ENCODE peak calls at places on chromosomes 13 and 19, in five cellular contexts. One of them, this sample, is unnamed.
A peak's percentile ranks its signal among the peaks of the same experiment; 100 is the strongest.

GRCh38 chr13:114071991-114072390 is 60.4 kb downstream of the RASA3 start:
- DNase-seq in body of pancreas: no peak
- DNase-seq in brain microvascular endothelial cell: no peak
- DNase-seq in stomach: no peak
- DNase-seq in heart right ventricle: no peak
- DNase-seq in this sample: no peak

GRCh38 chr19:41861098-41861768 is 1.2 kb downstream of the RPS19 start:
- DNase-seq in body of pancreas: no peak
- DNase-seq in brain microvascular endothelial cell: no peak
- DNase-seq in stomach: no peak
- DNase-seq in heart right ventricle: no peak
- DNase-seq in this sample: no peak

GRCh38 chr13:78022164-78022877 is 103.7 kb upstream of the EDNRB start:
- DNase-seq in body of pancreas: peak; percentile 51
- DNase-seq in brain microvascular endothelial cell: peak; percentile 70
- DNase-seq in stomach: peak; percentile 30
- DNase-seq in heart right ventricle: no peak
- DNase-seq in this sample: peak; percentile 12

GRCh38 chr19:39410620-39411005 is 1.9 kb upstream of the PLEKHG2 start:
- DNase-seq in body of pancreas: no peak
- DNase-seq in brain microvascular endothelial cell: no peak
- DNase-seq in stomach: no peak
- DNase-seq in heart right ventricle: no peak
- DNase-seq in this sample: no peak

GRCh38 chr13:74573654-74574053 is 439.4 kb upstream of the KLF12 start:
- DNase-seq in body of pancreas: no peak
- DNase-seq in brain microvascular endothelial cell: no peak
- DNase-seq in stomach: no peak
- DNase-seq in heart right ventricle: peak; percentile 11
- DNase-seq in this sample: no peak

GRCh38 chr13:76331948-76332712 is 554.1 kb downstream of the KCTD12 start:
- DNase-seq in body of pancreas: no peak
- DNase-seq in brain microvascular endothelial cell: peak; percentile 47
- DNase-seq in stomach: no peak
- DNase-seq in heart right ventricle: no peak
- DNase-seq in this sample: no peak

GRCh38 chr19:1997353-1998233 is 17.9 kb downstream of the BTBD2 start:
- DNase-seq in body of pancreas: no peak
- DNase-seq in brain microvascular endothelial cell: no peak
- DNase-seq in stomach: no peak
- DNase-seq in heart right ventricle: no peak
- DNase-seq in this sample: no peak

GRCh38 chr19:14135985-14136508 is 342 bp downstream of the ASF1B start:
- DNase-seq in body of pancreas: no peak
- DNase-seq in brain microvascular endothelial cell: no peak
- DNase-seq in stomach: no peak
- DNase-seq in heart right ventricle: no peak
- DNase-seq in this sample: no peak

GRCh38 chr13:76879211-76879875 is 6.9 kb downstream of the KCTD12 start:
- DNase-seq in body of pancreas: peak; percentile 76
- DNase-seq in brain microvascular endothelial cell: peak; percentile 85
- DNase-seq in stomach: peak; percentile 38
- DNase-seq in heart right ventricle: peak; percentile 60
- DNase-seq in this sample: no peak

GRCh38 chr13:32026619-32027018 is 5.0 kb upstream of the FRY start:
- DNase-seq in body of pancreas: no peak
- DNase-seq in brain microvascular endothelial cell: no peak
- DNase-seq in stomach: no peak
- DNase-seq in heart right ventricle: no peak
- DNase-seq in this sample: no peak

GRCh38 chr19:2578911-2579677 is 103.2 kb downstream of the GADD45B start:
- DNase-seq in body of pancreas: peak; percentile 91
- DNase-seq in brain microvascular endothelial cell: peak; percentile 90
- DNase-seq in stomach: peak; percentile 96
- DNase-seq in heart right ventricle: peak; percentile 92
- DNase-seq in this sample: no peak

DNA sequence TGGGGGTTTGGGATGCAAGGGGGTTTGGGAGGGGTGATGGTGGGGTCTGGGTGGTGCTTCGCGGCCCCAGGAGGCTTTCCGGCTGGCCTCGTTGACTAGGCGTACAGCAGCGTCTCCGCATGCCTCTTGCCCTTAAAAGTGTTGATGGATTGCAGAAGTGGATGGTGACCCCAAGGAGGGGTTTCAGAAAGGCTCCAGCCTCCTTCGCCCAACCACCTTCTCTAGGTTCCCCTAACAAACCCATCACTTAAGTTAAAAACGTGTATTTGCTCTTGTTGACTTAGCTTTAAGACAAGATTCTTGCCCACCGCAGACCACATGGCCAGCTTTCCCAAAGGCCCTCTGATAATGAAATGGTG is 8.1 kb upstream of the TSHZ3 start:
- DNase-seq in body of pancreas: no peak
- DNase-seq in brain microvascular endothelial cell: no peak
- DNase-seq in stomach: no peak
- DNase-seq in heart right ventricle: no peak
- DNase-seq in this sample: no peak
- TF ChIP-seq CTCF in body of pancreas: no peak
- TF ChIP-seq CTCF in brain microvascular endothelial cell: no peak
- TF ChIP-seq CTCF in stomach: no peak
- TF ChIP-seq CTCF in heart right ventricle: peak; percentile 34
- TF ChIP-seq CTCF in this sample: no peak

DNA sequence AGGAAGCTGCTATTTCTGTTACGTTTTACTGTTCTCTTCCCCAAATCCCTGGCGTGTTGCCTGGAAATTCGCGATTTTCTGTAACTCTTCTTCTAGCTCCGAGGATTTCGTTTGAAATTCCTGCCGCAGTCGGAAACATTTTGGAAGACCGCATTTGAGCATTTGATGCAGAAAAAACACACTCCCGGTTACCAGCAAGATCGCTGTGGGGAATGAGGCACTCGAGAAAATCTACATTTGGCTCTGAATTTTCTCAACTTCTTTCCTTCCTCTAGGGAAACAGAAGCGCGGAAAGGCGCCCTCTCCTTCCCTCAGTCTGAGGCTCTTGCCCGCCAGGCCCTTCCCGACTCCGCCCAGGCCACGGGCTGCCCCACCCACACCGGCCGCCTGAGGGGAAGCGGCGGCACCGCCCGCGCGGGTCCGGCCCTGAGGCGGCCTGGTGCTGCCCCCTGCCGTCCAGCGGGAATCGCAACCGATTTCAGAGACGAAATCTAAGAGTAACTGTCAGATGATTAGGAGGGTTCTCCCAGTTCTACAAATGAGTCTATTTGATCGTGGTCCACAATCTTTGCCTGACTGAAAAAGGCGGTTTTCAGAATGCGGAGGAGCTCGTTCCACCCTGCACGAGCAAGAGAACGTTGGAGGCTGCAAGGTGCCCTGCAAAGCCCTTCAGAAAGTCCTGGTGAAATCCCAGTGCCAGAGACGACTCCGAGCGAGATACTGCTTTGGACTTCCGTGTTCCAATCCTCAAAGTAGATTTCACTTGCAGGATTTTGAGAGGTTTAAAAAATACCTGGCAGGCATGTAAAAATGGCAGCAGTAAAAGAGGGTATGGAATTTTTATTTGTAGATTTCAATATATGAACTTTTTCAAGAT is 18.4 kb upstream of the TUBGCP3 start:
- DNase-seq in body of pancreas: peak; percentile 93
- DNase-seq in brain microvascular endothelial cell: peak; percentile 73
- DNase-seq in stomach: peak; percentile 95
- DNase-seq in heart right ventricle: peak; percentile 96
- DNase-seq in this sample: peak; percentile 34
- H3K4me3 ChIP-seq in body of pancreas: no peak overlapping the region
- H3K4me3 ChIP-seq in brain microvascular endothelial cell: peak overlapping the region; percentile 56
- H3K4me3 ChIP-seq in stomach: peak overlapping the region; percentile 50
- H3K4me3 ChIP-seq in heart right ventricle: peak overlapping the region; percentile 53
- H3K4me3 ChIP-seq in this sample: peak overlapping the region; percentile 41

GRCh38 chr13:46572758-46573384 is 19.9 kb downstream of the LRCH1 start:
- DNase-seq in body of pancreas: no peak
- DNase-seq in brain microvascular endothelial cell: no peak
- DNase-seq in stomach: no peak
- DNase-seq in heart right ventricle: no peak
- DNase-seq in this sample: no peak
- H3K27me3 ChIP-seq in body of pancreas: no peaks in the 10 kb centered on the region
- H3K27me3 ChIP-seq in brain microvascular endothelial cell: no peaks in the 10 kb centered on the region
- H3K27me3 ChIP-seq in stomach: no peaks in the 10 kb centered on the region
- H3K27me3 ChIP-seq in heart right ventricle: no peaks in the 10 kb centered on the region
- H3K27me3 ChIP-seq in this sample: no peaks in the 10 kb centered on the region

DNA sequence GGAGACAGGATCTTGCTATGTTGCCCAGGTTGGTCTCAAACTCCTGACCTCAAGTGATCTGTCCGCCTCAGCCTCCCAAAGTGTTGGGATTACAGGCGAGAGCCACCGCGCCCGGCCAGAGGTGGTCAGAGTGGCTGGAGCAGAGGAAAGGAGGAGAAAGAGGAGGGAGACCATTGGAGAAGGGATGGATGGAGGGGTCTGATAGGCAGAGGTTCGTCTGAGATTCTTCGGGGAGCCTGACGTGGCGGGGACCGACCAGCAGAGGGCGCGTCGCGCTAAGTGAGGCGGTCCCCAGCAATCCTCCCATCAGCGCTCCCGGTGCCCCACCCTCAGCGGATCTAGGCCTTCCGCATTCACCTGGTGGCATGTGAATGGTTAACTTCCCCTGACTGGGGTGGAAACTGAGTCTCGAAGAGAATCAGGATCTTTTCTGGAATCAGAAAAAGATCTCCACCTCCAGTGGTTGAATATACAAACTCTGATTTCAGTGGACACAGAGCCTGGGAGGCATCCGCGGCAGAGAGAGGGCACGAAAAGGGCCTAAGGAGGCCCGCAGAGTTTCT is 8.8 kb downstream of the GTPBP3 start:
- DNase-seq in body of pancreas: peak; percentile 66
- DNase-seq in brain microvascular endothelial cell: peak; percentile 64
- DNase-seq in stomach: peak; percentile 82
- DNase-seq in heart right ventricle: peak; percentile 81
- DNase-seq in this sample: no peak
- TF ChIP-seq CTCF in body of pancreas: peak; percentile 83
- TF ChIP-seq CTCF in brain microvascular endothelial cell: peak; percentile 95
- TF ChIP-seq CTCF in stomach: no peak
- TF ChIP-seq CTCF in heart right ventricle: peak; percentile 94
- TF ChIP-seq CTCF in this sample: peak; percentile 94

DNA sequence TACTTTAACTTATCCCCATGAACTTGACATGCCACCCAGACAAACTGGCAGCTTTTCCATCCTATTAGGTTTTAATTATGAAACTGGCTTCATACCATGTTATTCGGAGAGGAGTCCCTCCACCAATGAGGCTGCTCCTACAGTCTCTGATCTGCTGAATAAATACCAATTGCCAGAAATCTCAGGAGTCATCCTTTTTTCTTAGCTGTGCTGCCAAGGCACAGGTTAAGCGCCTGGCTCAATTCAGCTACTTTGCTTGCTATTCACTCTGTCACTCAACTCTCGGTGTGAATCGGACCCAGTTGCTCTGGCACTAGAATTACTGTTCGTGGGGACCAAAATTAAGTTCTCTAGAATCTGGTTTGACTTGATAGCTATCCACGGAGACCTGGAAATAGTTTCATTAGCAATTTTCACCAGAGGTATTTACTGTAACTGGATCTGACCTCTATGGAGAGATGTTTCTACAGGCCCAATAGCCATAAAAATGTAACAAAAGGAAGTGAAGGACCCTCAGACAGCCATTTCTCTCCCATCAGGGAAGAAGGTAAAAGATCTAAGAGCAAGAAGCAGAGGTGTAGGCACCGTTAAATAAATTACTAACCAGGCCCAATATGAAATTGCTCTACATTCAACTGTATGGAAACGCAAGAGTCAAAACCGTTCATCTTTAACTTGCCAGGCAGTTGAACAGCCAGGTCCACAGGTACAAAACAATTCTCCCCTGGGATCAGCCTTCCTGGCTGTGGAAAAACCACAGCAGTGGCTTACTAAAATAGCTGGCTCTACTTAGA is 5.4 kb downstream of the ZC3H4 start:
- DNase-seq in body of pancreas: no peak
- DNase-seq in brain microvascular endothelial cell: no peak
- DNase-seq in stomach: no peak
- DNase-seq in heart right ventricle: no peak
- DNase-seq in this sample: no peak
- H3K4me3 ChIP-seq in body of pancreas: no peak overlapping the region
- H3K4me3 ChIP-seq in brain microvascular endothelial cell: no peak overlapping the region
- H3K4me3 ChIP-seq in stomach: no peak overlapping the region
- H3K4me3 ChIP-seq in heart right ventricle: no peak overlapping the region
- H3K4me3 ChIP-seq in this sample: no peak overlapping the region